ENCODE peak calls at places on chromosomes 7 and 10, in four cellular contexts. Y is keratinocyte, F is PC-9, N is transverse colon. A is an unnamed sample.

GRCh38 chr7:138785587-138786437 is 12.0 kb upstream of the TMEM213 start:
- DNase-seq in N (no peak), F (peak; percentile 56), Y (no peak), A (no peak)

GRCh38 chr10:31602541-31603244 is 283.7 kb downstream of the ZEB1 start:
- DNase-seq in N (peak; percentile 58), F (no peak), Y (peak; percentile 4), A (peak; percentile 21)

GRCh38 chr7:66627151-66627681 is 1.5 kb upstream of the KCTD7 start:
- DNase-seq in F (no peak), Y (no peak), N (no peak), A (no peak)

GRCh38 chr7:5370454-5371353 is 52.9 kb downstream of the TNRC18 start:
- DNase-seq in F (no peak), Y (no peak), N (no peak), A (no peak)

GRCh38 chr7:135858851-135859250 is 110.2 kb upstream of the FAM180A start:
- DNase-seq in Y (no peak), N (no peak), F (no peak), A (no peak)

GRCh38 chr10:125881192-125881591 is at the start of gene DHX32:
- DNase-seq in F (no peak), Y (no peak), N (no peak), A (no peak)

GRCh38 chr10:26909753-26910152 is 49.0 kb upstream of the ABI1 start:
- DNase-seq in Y (no peak), N (no peak), F (no peak), A (no peak)

GRCh38 chr10:67033878-67034277 is 108.0 kb downstream of the LRRTM3 start:
- DNase-seq in Y (no peak), F (no peak), N (no peak), A (no peak)

GRCh38 chr7:27168265-27168947 is 3.1 kb upstream of the HOXA9 start:
- DNase-seq in Y (no peak), F (no peak), N (no peak), A (no peak)

GRCh38 chr10:16384064-16384463 is 52.7 kb upstream of the PTER start:
- DNase-seq in Y (no peak), F (no peak), N (no peak), A (no peak)

GRCh38 chr7:37433166-37433565 is 15.5 kb downstream of the ELMO1 start:
- DNase-seq in F (no peak), N (no peak), Y (no peak), A (no peak)

GRCh38 chr10:86538547-86538946 is 17.0 kb upstream of the WAPL start:
- DNase-seq in Y (no peak), F (no peak), N (peak; percentile 16), A (no peak)

GRCh38 chr10:6221971-6222751 is 19.4 kb downstream of the PFKFB3 start:
- DNase-seq in N (no peak), F (no peak), Y (peak; percentile 35), A (no peak)

GRCh38 chr10:55163388-55163972 is 362.4 kb upstream of the PCDH15 start:
- DNase-seq in F (no peak), Y (no peak), N (no peak), A (no peak)

GRCh38 chr7:151705744-151706567 is 171.0 kb downstream of the PRKAG2 start:
- DNase-seq in F (peak; percentile 70), N (peak; percentile 32), Y (peak; percentile 70), A (no peak)

GRCh38 chr7:87833130-87833529 is 43.0 kb downstream of the SLC25A40 start:
- DNase-seq in F (no peak), N (no peak), Y (no peak), A (no peak)

GRCh38 chr7:78716876-78717275 is 736.6 kb downstream of the MAGI2 start:
- DNase-seq in F (no peak), Y (no peak), N (no peak), A (no peak)

GRCh38 chr10:80136134-80136571 is 3.6 kb downstream of the PLAC9 start:
- DNase-seq in F (no peak), N (no peak), Y (no peak), A (no peak)

GRCh38 chr7:1938788-1939433 is 268.8 kb downstream of the ELFN1 start:
- DNase-seq in N (no peak), Y (no peak), F (no peak), A (no peak)

GRCh38 chr7:683526-684205 is 42.8 kb upstream of the DNAAF5 start:
- DNase-seq in Y (no peak), N (no peak), F (no peak), A (no peak)

GRCh38 chr10:62805139-62806092 is 896 bp downstream of the ADO start:
- DNase-seq in F (peak; percentile 58), Y (no peak), N (peak; percentile 56), A (no peak)

GRCh38 chr10:103238506-103239252 is 7.0 kb upstream of the RPEL1 start:
- DNase-seq in N (peak; percentile 80), Y (no peak), F (peak; percentile 96), A (no peak)

GRCh38 chr10:101693701-101694055 is 1.3 kb downstream of the FBXW4 start:
- DNase-seq in F (no peak), N (peak; percentile 10), Y (no peak), A (no peak)

GRCh38 chr10:8193546-8193945 is 139.1 kb downstream of the GATA3 start:
- DNase-seq in F (peak; percentile 93), Y (no peak), N (no peak), A (peak; percentile 9)

GRCh38 chr7:2071133-2071832 is 161.5 kb downstream of the MAD1L1 start:
- DNase-seq in N (no peak), Y (no peak), F (no peak), A (no peak)

GRCh38 chr10:61662794-61663259 is at the start of gene CABCOCO1:
- DNase-seq in N (peak; percentile 69), F (no peak), Y (no peak), A (no peak)

GRCh38 chr7:137718360-137718759 is 128.4 kb downstream of the DGKI start:
- DNase-seq in F (no peak), N (no peak), Y (no peak), A (no peak)

GRCh38 chr7:97027427-97028234 is 3.0 kb upstream of the DLX5 start:
- DNase-seq in Y (peak; percentile 45), N (peak; percentile 70), F (peak; percentile 51), A (peak; percentile 25)

GRCh38 chr10:75229961-75230360 is 5.8 kb downstream of the COMTD1 start:
- DNase-seq in N (no peak), F (no peak), Y (no peak), A (no peak)

GRCh38 chr10:124091646-124092269 is 1.6 kb downstream of the CHST15 start:
- DNase-seq in N (peak; percentile 36), F (no peak), Y (no peak), A (no peak)

GRCh38 chr10:104580321-104580720 is 60.8 kb upstream of the SORCS3 start:
- DNase-seq in F (no peak), N (no peak), Y (no peak), A (no peak)

GRCh38 chr7:4748267-4748666 is 27.2 kb upstream of the AP5Z1 start:
- DNase-seq in N (no peak), Y (no peak), F (no peak), A (no peak)

GRCh38 chr10:2700626-2701305 is 366.6 kb upstream of the PFKP start:
- DNase-seq in F (no peak), Y (no peak), N (no peak), A (no peak)

GRCh38 chr10:62335326-62335725 is 38.8 kb upstream of the ZNF365 start:
- DNase-seq in F (no peak), N (no peak), Y (no peak), A (no peak)

GRCh38 chr10:128000660-128001059 is 93.8 kb downstream of the PTPRE start:
- DNase-seq in N (no peak), Y (no peak), F (no peak), A (peak; percentile 23)

GRCh38 chr10:17669185-17669872 is 25.4 kb downstream of the STAM start:
- DNase-seq in F (no peak), N (no peak), Y (no peak), A (no peak)

GRCh38 chr7:18762189-18762588 is 266.6 kb downstream of the HDAC9 start:
- DNase-seq in N (no peak), Y (no peak), F (no peak), A (no peak)

GRCh38 chr7:5117095-5117970 is 71.7 kb downstream of the RBAK start:
- DNase-seq in N (no peak), Y (no peak), F (no peak), A (no peak)

GRCh38 chr7:143351060-143351459 is 11.5 kb downstream of the FAM131B start:
- DNase-seq in Y (no peak), F (no peak), N (no peak), A (no peak)

DNA sequence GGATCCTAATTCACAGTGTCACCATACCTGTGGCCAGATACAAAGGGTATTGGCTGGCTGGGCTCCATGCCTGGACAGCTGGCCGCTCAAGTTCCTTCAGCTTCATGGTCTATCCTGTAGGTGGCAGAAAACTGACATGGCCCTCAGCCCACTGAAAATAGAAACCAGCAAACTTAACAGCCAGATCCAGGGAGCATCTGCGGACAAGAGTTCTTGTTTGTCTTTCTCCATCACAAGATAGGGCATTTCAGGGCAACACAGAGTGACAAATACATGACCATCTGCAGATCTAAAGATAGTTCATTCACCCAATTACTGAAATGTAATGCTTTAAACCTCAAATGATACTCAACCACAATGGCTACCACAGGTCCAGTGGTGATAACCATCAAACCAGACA is 2.8 kb downstream of the SEC31B start:
- DNase-seq in N (no peak), F (no peak), Y (no peak), A (no peak)
- TF ChIP-seq CTCF in N (no peak), F (no peak), Y (no peak), A (peak; percentile 3)

GRCh38 chr7:39733881-39734571 is 110.7 kb downstream of the RALA start:
- DNase-seq in N (no peak), F (peak; percentile 89), Y (peak; percentile 42), A (peak; percentile 85)

GRCh38 chr7:39734605-39735004 is 111.2 kb downstream of the RALA start:
- DNase-seq in F (no peak), Y (no peak), N (no peak), A (no peak)

GRCh38 chr7:39732837-39733804 is 109.7 kb downstream of the RALA start:
- DNase-seq in N (peak; percentile 91), F (peak; percentile 81), Y (peak; percentile 64), A (peak; percentile 79)

DNA sequence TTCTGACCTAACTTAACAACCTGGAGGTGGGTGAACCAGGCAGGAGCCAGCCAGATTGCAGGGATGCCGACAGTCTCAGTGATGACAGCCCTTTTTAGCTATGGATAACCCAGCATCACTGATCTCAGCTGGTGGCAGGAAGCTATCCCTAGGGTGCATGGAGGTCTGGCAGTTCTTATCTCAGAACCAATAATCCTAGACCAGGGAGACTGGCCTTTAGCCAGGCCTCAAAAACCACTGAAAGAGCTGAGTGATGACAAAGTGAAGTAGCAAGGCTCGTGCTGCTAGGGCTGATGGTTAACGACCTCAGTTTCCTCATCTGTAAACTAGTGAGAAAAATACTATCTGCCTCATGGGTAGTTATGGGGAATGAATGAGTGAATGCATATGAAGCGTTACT is 112.5 kb downstream of the RALA start:
- DNase-seq in F (no peak), Y (no peak), N (no peak), A (no peak)
- H3K4me3 ChIP-seq in F (no peak overlapping the region), Y (no peak overlapping the region), N (no peak overlapping the region), A (no peak overlapping the region)

GRCh38 chr10:113131611-113132330 is 181.7 kb downstream of the TCF7L2 start:
- DNase-seq in Y (no peak), N (no peak), F (peak; percentile 59), A (no peak)
- H3K36me3 ChIP-seq in Y (no peaks in the 10 kb centered on the region), N (no peaks in the 10 kb centered on the region), F (no peaks in the 10 kb centered on the region), A (no peaks in the 10 kb centered on the region)

GRCh38 chr7:81433692-81434331 is 336.0 kb downstream of the HGF start:
- DNase-seq in Y (no peak), F (no peak), N (no peak), A (no peak)

GRCh38 chr7:81430761-81431160 is 339.1 kb downstream of the HGF start:
- DNase-seq in N (no peak), Y (no peak), F (no peak), A (no peak)

GRCh38 chr7:81433196-81433595 is 336.7 kb downstream of the HGF start:
- DNase-seq in F (no peak), N (no peak), Y (no peak), A (no peak)

GRCh38 chr7:81430150-81430549 is 339.7 kb downstream of the HGF start:
- DNase-seq in N (no peak), Y (no peak), F (no peak), A (no peak)
- TF ChIP-seq CTCF in N (no peak), Y (no peak), F (no peak), A (no peak)

A was measured in kidney epithelial cell.